ENCODE peak calls at places on chromosomes 1 and 21, in seven cellular contexts. Y is IMR-90, D is prostate gland, E is GM12892, O is ovary, T is Peyer's patch, H is breast epithelium. G is an unnamed sample.
A peak's percentile ranks its signal among the peaks of the same experiment; 100 is the strongest.

GRCh38 chr1:92877792-92878191 is 46.0 kb downstream of the RPL5 start:
- DNase-seq in Y (peak; percentile 46), D (no peak), E (no peak), O (no peak), T (no peak), H (no peak), G (no peak)

GRCh38 chr21:17003763-17004373 is 509.0 kb upstream of the CXADR start:
- DNase-seq in Y (peak; percentile 3), D (no peak), E (no peak), O (no peak), T (no peak), H (no peak), G (no peak)

GRCh38 chr1:154403300-154403943 is 1.7 kb upstream of the IL6R start:
- DNase-seq in Y (no peak), D (no peak), E (no peak), O (no peak), T (peak; percentile 53), H (no peak), G (no peak)

GRCh38 chr21:41630249-41630648 is 122.3 kb upstream of the TMPRSS2 start:
- DNase-seq in Y (peak; percentile 100), D (peak; percentile 46), E (no peak), O (no peak), T (peak; percentile 91), H (no peak), G (peak; percentile 93)

GRCh38 chr1:108815566-108815965 is 41.3 kb downstream of the AKNAD1 start:
- DNase-seq in Y (no peak), D (no peak), E (no peak), O (no peak), T (no peak), H (no peak), G (no peak)

GRCh38 chr1:158148458-158148857 is 32.2 kb upstream of the CD1D start:
- DNase-seq in Y (no peak), D (no peak), E (no peak), O (no peak), T (no peak), H (no peak), G (no peak)

GRCh38 chr1:229237320-229237719 is 33.6 kb upstream of the RAB4A start:
- DNase-seq in Y (no peak), D (no peak), E (no peak), O (no peak), T (no peak), H (no peak), G (no peak)

GRCh38 chr1:205629751-205630150 is 2.1 kb downstream of the ELK4 start:
- DNase-seq in Y (no peak), D (no peak), E (no peak), O (no peak), T (no peak), H (no peak), G (no peak)

GRCh38 chr21:30257773-30258172 is 25.0 kb downstream of the KRTAP24-1 start:
- DNase-seq in Y (no peak), D (no peak), E (no peak), O (no peak), T (peak; percentile 49), H (no peak), G (peak; percentile 2)

GRCh38 chr1:14971201-14971600 is 182.3 kb upstream of the TMEM51 start:
- DNase-seq in Y (no peak), D (no peak), E (no peak), O (no peak), T (no peak), H (no peak), G (no peak)

GRCh38 chr1:173666646-173667045 is 3.0 kb downstream of the ANKRD45 start:
- DNase-seq in Y (peak; percentile 50), D (no peak), E (no peak), O (no peak), T (no peak), H (no peak), G (no peak)

GRCh38 chr1:18560692-18561091 is 70.0 kb upstream of the PAX7 start:
- DNase-seq in Y (no peak), D (no peak), E (no peak), O (no peak), T (no peak), H (no peak), G (no peak)

GRCh38 chr1:52203935-52204625 is 62.2 kb downstream of the ZFYVE9 start:
- DNase-seq in Y (peak; percentile 15), D (no peak), E (no peak), O (no peak), T (no peak), H (no peak), G (no peak)

GRCh38 chr1:81446006-81446669 is 354.6 kb upstream of the ADGRL2 start:
- DNase-seq in Y (no peak), D (peak; percentile 46), E (no peak), O (no peak), T (no peak), H (no peak), G (no peak)

GRCh38 chr1:27505420-27505680 is 15.4 kb upstream of the WASF2 start:
- DNase-seq in Y (no peak), D (no peak), E (no peak), O (no peak), T (no peak), H (no peak), G (no peak)

GRCh38 chr1:202235856-202236837 is 42.5 kb downstream of the LGR6 start:
- DNase-seq in Y (peak; percentile 96), D (no peak), E (peak; percentile 79), O (peak; percentile 59), T (peak; percentile 84), H (no peak), G (peak; percentile 94)

GRCh38 chr1:227780101-227781044 is 35.1 kb upstream of the PRSS38 start:
- DNase-seq in Y (no peak), D (no peak), E (no peak), O (peak; percentile 25), T (no peak), H (peak; percentile 39), G (no peak)

GRCh38 chr1:154753426-154753825 is 116.7 kb downstream of the KCNN3 start:
- DNase-seq in Y (no peak), D (no peak), E (no peak), O (no peak), T (no peak), H (no peak), G (no peak)

GRCh38 chr1:32761253-32761877 is 55.8 kb downstream of the YARS1 start:
- DNase-seq in Y (peak; percentile 81), D (peak; percentile 85), E (no peak), O (peak; percentile 66), T (peak; percentile 82), H (peak; percentile 80), G (no peak)

GRCh38 chr1:24901791-24902470 is 28.1 kb downstream of the RUNX3 start:
- DNase-seq in Y (no peak), D (no peak), E (peak; percentile 30), O (no peak), T (peak; percentile 47), H (peak; percentile 50), G (no peak)
- TF ChIP-seq POLR2A in Y (no peak), D (no peak), E (no peak), O (no peak), T (no peak), H (no peak), G (no peak)

GRCh38 chr1:215568287-215568692 is 1.2 kb downstream of the KCTD3 start:
- DNase-seq in Y (peak; percentile 75), D (peak; percentile 53), E (no peak), O (peak; percentile 49), T (no peak), H (no peak), G (peak; percentile 5)

GRCh38 chr1:215569987-215570824 is 3.1 kb downstream of the KCTD3 start:
- DNase-seq in Y (peak; percentile 20), D (no peak), E (no peak), O (no peak), T (no peak), H (no peak), G (no peak)

GRCh38 chr1:215567491-215568286 is 585 bp downstream of the KCTD3 start:
- DNase-seq in Y (peak; percentile 46), D (peak; percentile 44), E (peak; percentile 41), O (peak; percentile 64), T (peak; percentile 72), H (no peak), G (peak; percentile 40)

GRCh38 chr1:215566556-215567490 is at the start of gene KCTD3:
- DNase-seq in Y (peak; percentile 61), D (peak; percentile 60), E (no peak), O (peak; percentile 88), T (peak; percentile 81), H (peak; percentile 79), G (peak; percentile 59)
- TF ChIP-seq POLR2A in Y (no peak), D (peak; percentile 21), E (peak; percentile 34), O (peak; percentile 34), T (peak; percentile 43), H (no peak), G (peak; percentile 84)

GRCh38 chr1:147168626-147169058 is 3.6 kb downstream of the PRKAB2 start:
- DNase-seq in Y (peak; percentile 42), D (no peak), E (no peak), O (no peak), T (peak; percentile 87), H (no peak), G (no peak)

GRCh38 chr1:147169171-147169570 is 3.1 kb downstream of the PRKAB2 start:
- DNase-seq in Y (no peak), D (no peak), E (no peak), O (no peak), T (no peak), H (no peak), G (no peak)

GRCh38 chr1:147171399-147172167 is 687 bp downstream of the PRKAB2 start:
- DNase-seq in Y (no peak), D (peak; percentile 6), E (no peak), O (no peak), T (no peak), H (no peak), G (no peak)

GRCh38 chr1:147169840-147170674 is 2.2 kb downstream of the PRKAB2 start:
- DNase-seq in Y (no peak), D (no peak), E (no peak), O (no peak), T (no peak), H (no peak), G (no peak)

GRCh38 chr1:147172168-147173016 is at the start of gene PRKAB2:
- DNase-seq in Y (peak; percentile 97), D (peak; percentile 96), E (peak; percentile 83), O (peak; percentile 98), T (peak; percentile 98), H (peak; percentile 95), G (peak; percentile 86)
- TF ChIP-seq POLR2A in Y (peak; percentile 66), D (peak; percentile 56), E (peak; percentile 74), O (peak; percentile 48), T (no peak), H (no peak), G (peak; percentile 36)

GRCh38 chr1:156160744-156161181 is 7.4 kb downstream of the SEMA4A start:
- DNase-seq in Y (peak; percentile 58), D (peak; percentile 57), E (no peak), O (peak; percentile 88), T (peak; percentile 88), H (peak; percentile 67), G (no peak)

GRCh38 chr1:156157974-156158373 is 4.6 kb downstream of the SEMA4A start:
- DNase-seq in Y (no peak), D (no peak), E (no peak), O (no peak), T (no peak), H (no peak), G (no peak)

GRCh38 chr1:156162430-156163037 is 9.1 kb downstream of the SEMA4A start:
- DNase-seq in Y (no peak), D (no peak), E (no peak), O (peak; percentile 41), T (no peak), H (no peak), G (no peak)

GRCh38 chr1:156157506-156157905 is 4.1 kb downstream of the SEMA4A start:
- DNase-seq in Y (no peak), D (no peak), E (no peak), O (no peak), T (no peak), H (no peak), G (no peak)

GRCh38 chr1:156160000-156160743 is 6.8 kb downstream of the SEMA4A start:
- DNase-seq in Y (no peak), D (no peak), E (no peak), O (peak; percentile 57), T (no peak), H (no peak), G (no peak)
- TF ChIP-seq POLR2A in Y (no peak), D (no peak), E (no peak), O (no peak), T (no peak), H (no peak), G (no peak)

G was measured in H54.